ENCODE peak calls at places on chromosomes 4 and X, in ten cellular contexts. X, N, S, M, T, R, D, Q, O and P are unnamed samples.
A peak's percentile ranks its signal among the peaks of the same experiment; 100 is the strongest.

GRCh38 chr4:21411086-21411485 is 537.5 kb downstream of the KCNIP4 start:
- DNase-seq in T (no peak), X (no peak), N (no peak), M (no peak), O (no peak), Q (no peak), D (no peak), S (no peak), R (no peak), P (no peak)

GRCh38 chr4:95627004-95627403 is 78.2 kb upstream of the UNC5C start:
- DNase-seq in Q (no peak), S (no peak), M (no peak), D (no peak), R (no peak), X (no peak), T (no peak), O (no peak), N (no peak), P (no peak)

GRCh38 chrX:40734956-40735317 is 405 bp downstream of the MED14 start:
- DNase-seq in S (no peak), N (no peak), M (no peak), X (peak; percentile 30), T (peak; percentile 40), R (no peak), Q (peak; percentile 6), O (peak; percentile 48), D (no peak), P (peak; percentile 2)

GRCh38 chrX:56812515-56813105 is 83.6 kb downstream of the NBDY start:
- DNase-seq in T (no peak), O (no peak), Q (no peak), D (no peak), M (no peak), X (no peak), N (peak; percentile 51), S (no peak), R (no peak), P (no peak)

GRCh38 chrX:40105791-40106676 is 8.3 kb upstream of the BCOR start:
- DNase-seq in R (peak; percentile 89), N (peak; percentile 80), T (peak; percentile 66), O (peak; percentile 61), D (peak; percentile 51), X (peak; percentile 63), S (peak; percentile 80), Q (peak; percentile 51), M (peak; percentile 69), P (peak; percentile 52)

GRCh38 chr4:153931804-153932203 is 142.9 kb upstream of the SFRP2 start:
- DNase-seq in M (no peak), T (no peak), O (no peak), X (no peak), N (no peak), R (no peak), Q (peak; percentile 45), D (no peak), S (no peak), P (no peak)

GRCh38 chr4:185576918-185577591 is 41.7 kb upstream of the PDLIM3 start:
- DNase-seq in R (no peak), M (no peak), S (no peak), N (no peak), O (no peak), T (no peak), Q (no peak), D (no peak), X (peak; percentile 72), P (no peak)

GRCh38 chrX:19679787-19680186 is 164.5 kb upstream of the MAP3K15 start:
- DNase-seq in N (no peak), R (no peak), D (no peak), X (no peak), Q (no peak), M (peak; percentile 12), T (no peak), O (no peak), S (no peak), P (no peak)

GRCh38 chrX:66012094-66012534 is 27.8 kb downstream of the VSIG4 start:
- DNase-seq in D (no peak), R (no peak), N (no peak), Q (no peak), S (no peak), X (no peak), T (no peak), M (no peak), O (no peak), P (no peak)

GRCh38 chr4:124804584-124804983 is 92.1 kb upstream of the ANKRD50 start:
- DNase-seq in S (no peak), X (no peak), N (no peak), R (no peak), M (no peak), T (no peak), D (no peak), Q (peak; percentile 55), O (no peak), P (no peak)

GRCh38 chr4:185004562-185005208 is 13.6 kb upstream of the HELT start:
- DNase-seq in S (no peak), T (no peak), M (no peak), X (no peak), D (no peak), R (peak; percentile 55), O (no peak), N (no peak), Q (no peak), P (peak; percentile 42)

GRCh38 chr4:73895201-73896177 is 26.3 kb downstream of the CXCL1 start:
- DNase-seq in Q (peak; percentile 62), X (peak; percentile 33), D (no peak), N (no peak), M (peak; percentile 30), S (no peak), T (no peak), O (no peak), R (no peak), P (no peak)

GRCh38 chrX:2452799-2453198 is 48.0 kb downstream of the DHRSX start:
- DNase-seq in Q (no peak), M (no peak), T (no peak), S (no peak), O (no peak), N (no peak), D (no peak), R (no peak), X (no peak), P (no peak)

GRCh38 chr4:159503243-159503642 is 400.4 kb downstream of the RAPGEF2 start:
- DNase-seq in O (no peak), M (no peak), T (no peak), S (no peak), Q (no peak), D (no peak), N (no peak), R (no peak), X (no peak), P (no peak)

GRCh38 chrX:44570524-44570923 is 27.9 kb upstream of the FUNDC1 start:
- DNase-seq in M (no peak), N (no peak), D (no peak), R (no peak), S (no peak), T (no peak), Q (peak; percentile 15), O (peak; percentile 18), X (no peak), P (no peak)